ENCODE peak calls at places on chromosomes 1 and 21, in eight cellular contexts. O is Caco-2, F is heart right ventricle, A is brain microvascular endothelial cell, D is SK-N-SH, R is adrenal gland, Y is HepG2, W is tibial artery. K is an unnamed sample.
A peak's percentile ranks its signal among the peaks of the same experiment; 100 is the strongest.

GRCh38 chr1:184790642-184791041 is 36.0 kb upstream of the EDEM3 start:
- DNase-seq in O (no peak), F (no peak), A (no peak), D (no peak), R (no peak), Y (no peak), W (no peak), K (no peak)

GRCh38 chr1:177302365-177303044 is 131.7 kb downstream of the BRINP2 start:
- DNase-seq in O (no peak), F (peak; percentile 40), A (no peak), D (no peak), R (no peak), Y (no peak), W (no peak), K (no peak)

GRCh38 chr1:248098529-248098928 is 3.5 kb downstream of the OR2L13 start:
- DNase-seq in O (no peak), F (no peak), A (no peak), D (no peak), R (no peak), Y (no peak), W (no peak), K (no peak)

GRCh38 chr1:203539831-203540546 is 46.0 kb downstream of the OPTC start:
- DNase-seq in O (no peak), F (no peak), A (no peak), D (no peak), R (no peak), Y (no peak), W (no peak), K (peak; percentile 80)

GRCh38 chr1:236686815-236687160 is 489 bp downstream of the ACTN2 start:
- DNase-seq in O (no peak), F (peak; percentile 34), A (no peak), D (no peak), R (no peak), Y (no peak), W (no peak), K (no peak)

GRCh38 chr1:113042336-113043143 is 30.5 kb upstream of the LRIG2 start:
- DNase-seq in O (peak; percentile 73), F (peak; percentile 62), A (peak; percentile 79), D (peak; percentile 79), R (peak; percentile 67), Y (peak; percentile 68), W (peak; percentile 79), K (peak; percentile 96)

GRCh38 chr21:42848932-42849758 is 30.2 kb downstream of the WDR4 start:
- DNase-seq in O (no peak), F (no peak), A (no peak), D (no peak), R (no peak), Y (no peak), W (no peak), K (no peak)

GRCh38 chr1:233355841-233356704 is 28.5 kb downstream of the MAP3K21 start:
- DNase-seq in O (no peak), F (no peak), A (no peak), D (no peak), R (no peak), Y (no peak), W (no peak), K (no peak)

GRCh38 chr21:15732290-15732995 is 2.7 kb downstream of the USP25 start:
- DNase-seq in O (no peak), F (no peak), A (no peak), D (no peak), R (no peak), Y (peak; percentile 55), W (no peak), K (no peak)

GRCh38 chr1:154276797-154277196 is 4.4 kb downstream of the HAX1 start:
- DNase-seq in O (peak; percentile 44), F (no peak), A (no peak), D (peak; percentile 28), R (no peak), Y (no peak), W (no peak), K (no peak)
- TF ChIP-seq CTCF in O (peak; percentile 38), F (peak; percentile 20), A (peak; percentile 37), D (peak; percentile 48), R (no peak), Y (peak; percentile 62), W (no peak), K (peak; percentile 7)

GRCh38 chr1:209769171-209769904 is 13.5 kb downstream of the TRAF3IP3 start:
- DNase-seq in O (no peak), F (peak; percentile 70), A (peak; percentile 88), D (peak; percentile 31), R (peak; percentile 37), Y (no peak), W (peak; percentile 90), K (peak; percentile 76)
- H3K4me3 ChIP-seq in O (no peak overlapping the region), F (peak overlapping the region; percentile 29), A (no peak overlapping the region), D (no peak overlapping the region), R (no peak overlapping the region), Y (no peak overlapping the region), W (peak overlapping the region; percentile 7), K (no peak overlapping the region)

DNA sequence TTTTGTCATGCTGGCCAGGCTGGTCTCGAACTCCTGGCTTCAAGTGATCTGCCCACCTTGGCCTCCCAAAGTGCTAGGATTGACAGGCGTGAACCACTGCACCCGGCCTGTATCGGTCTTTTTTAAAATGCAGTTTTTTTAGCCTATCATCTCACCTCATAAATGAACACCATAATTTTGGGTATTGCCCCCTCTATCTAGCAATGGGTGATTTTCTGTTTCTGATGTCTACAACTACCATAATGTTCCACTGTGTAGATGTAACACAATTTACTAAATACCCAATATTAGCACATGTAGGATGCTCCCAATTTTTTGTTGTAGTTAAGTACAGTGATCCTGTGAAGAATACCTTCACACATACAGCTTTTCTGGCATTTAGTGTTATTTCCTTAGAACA is 2.0 kb upstream of the CAMTA1 start:
- DNase-seq in O (no peak), F (no peak), A (no peak), D (no peak), R (no peak), Y (no peak), W (no peak), K (no peak)
- TF ChIP-seq CTCF in O (no peak), F (no peak), A (no peak), D (peak; percentile 25), R (no peak), Y (no peak), W (no peak), K (no peak)

GRCh38 chr1:223730471-223730870 is 18.1 kb downstream of the CAPN2 start:
- DNase-seq in O (no peak), F (no peak), A (no peak), D (no peak), R (no peak), Y (no peak), W (no peak), K (peak; percentile 51)

GRCh38 chr1:223729906-223730305 is 17.6 kb downstream of the CAPN2 start:
- DNase-seq in O (no peak), F (no peak), A (no peak), D (no peak), R (no peak), Y (no peak), W (no peak), K (no peak)

GRCh38 chr1:223733898-223734852 is 21.8 kb downstream of the CAPN2 start:
- DNase-seq in O (no peak), F (no peak), A (no peak), D (no peak), R (no peak), Y (no peak), W (no peak), K (no peak)

GRCh38 chr1:223732993-223733798 is 20.9 kb downstream of the CAPN2 start:
- DNase-seq in O (no peak), F (peak; percentile 58), A (peak; percentile 47), D (no peak), R (no peak), Y (peak; percentile 23), W (no peak), K (no peak)

DNA sequence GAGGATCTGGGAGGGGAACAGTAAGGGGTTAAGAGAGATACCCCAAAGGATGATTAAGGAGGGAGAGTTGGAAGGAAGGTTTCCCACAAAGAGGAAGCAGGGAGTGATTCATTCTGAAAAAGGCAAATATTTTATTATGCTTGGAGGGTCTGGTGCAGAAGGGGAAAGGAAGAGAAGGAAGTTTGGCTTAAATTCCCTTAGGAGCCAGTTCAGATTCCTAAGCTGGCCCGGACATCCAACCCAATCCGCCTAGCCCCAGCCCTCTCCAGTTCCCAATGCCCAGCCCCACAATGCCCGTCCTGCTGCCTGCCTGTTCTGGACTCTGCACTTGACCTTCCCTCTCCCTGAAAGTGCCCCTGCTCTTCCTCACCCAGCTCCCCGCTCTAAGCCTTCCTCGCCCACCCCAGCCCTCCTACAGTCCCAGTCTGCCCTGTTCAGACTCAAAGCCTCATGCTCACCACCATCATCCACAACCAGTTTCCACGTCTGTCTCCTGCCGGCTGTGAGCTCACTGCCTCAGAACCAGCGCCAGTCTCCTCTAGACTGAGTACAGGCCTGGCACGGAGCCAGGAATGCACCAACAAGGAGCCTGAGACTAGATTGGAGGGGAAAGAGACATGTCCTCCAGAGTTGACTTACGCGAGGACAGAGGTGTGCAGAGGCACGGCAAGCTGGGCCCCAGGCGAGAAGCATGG is 18.9 kb downstream of the CAPN2 start:
- DNase-seq in O (no peak), F (peak; percentile 77), A (peak; percentile 80), D (no peak), R (peak; percentile 50), Y (no peak), W (peak; percentile 90), K (no peak)
- H3K4me3 ChIP-seq in O (no peak overlapping the region), F (no peak overlapping the region), A (no peak overlapping the region), D (no peak overlapping the region), R (no peak overlapping the region), Y (no peak overlapping the region), W (no peak overlapping the region), K (no peak overlapping the region)

GRCh38 chr1:36156329-36157114 is 562 bp downstream of the MAP7D1 start:
- DNase-seq in O (peak; percentile 56), F (peak; percentile 81), A (peak; percentile 42), D (peak; percentile 85), R (peak; percentile 77), Y (no peak), W (peak; percentile 85), K (no peak)
- TF ChIP-seq CTCF in O (no peak), F (no peak), A (no peak), D (no peak), R (no peak), Y (no peak), W (no peak), K (no peak)

GRCh38 chr1:9651220-9651564 is 339 bp upstream of the PIK3CD start:
- DNase-seq in O (no peak), F (no peak), A (no peak), D (no peak), R (no peak), Y (no peak), W (no peak), K (no peak)
- H3K4me3 ChIP-seq in O (no peak overlapping the region), F (peak overlapping the region; percentile 59), A (no peak overlapping the region), D (no peak overlapping the region), R (no peak overlapping the region), Y (no peak overlapping the region), W (peak overlapping the region; percentile 36), K (peak overlapping the region; percentile 36)

DNA sequence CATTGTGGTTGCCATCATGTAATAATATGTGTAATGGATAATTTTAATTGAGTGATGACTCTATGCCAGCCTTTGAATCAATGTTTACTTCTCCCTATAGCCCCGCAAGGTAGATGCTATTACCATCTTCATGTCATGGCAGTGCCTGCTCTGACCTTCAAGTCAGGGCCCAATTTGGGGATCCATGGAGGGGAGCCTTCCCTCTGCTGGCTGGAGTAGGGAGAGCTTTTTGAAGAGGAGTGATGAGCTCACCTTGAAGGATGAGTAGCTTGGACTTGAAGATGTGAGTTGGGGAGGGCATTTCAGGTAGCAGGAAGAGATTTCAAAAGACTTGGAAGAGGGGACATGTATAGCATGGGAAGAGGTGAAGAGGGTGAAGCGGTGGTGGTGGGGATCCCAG is 189.2 kb downstream of the FOXD2 start:
- DNase-seq in O (peak; percentile 10), F (no peak), A (no peak), D (no peak), R (no peak), Y (no peak), W (no peak), K (no peak)
- TF ChIP-seq CTCF in O (no peak), F (no peak), A (peak; percentile 18), D (no peak), R (no peak), Y (no peak), W (no peak), K (no peak)

K was measured in foreskin fibroblast.